ENCODE peak calls at places on chromosome 19, in six cellular contexts. O is lower leg skin, S is gastrocnemius medialis, K is right lobe of liver, L is heart left ventricle, E is uterus. Z is an unnamed sample.

GRCh38 chr19:44071824-44072542 is at the start of gene ZNF284:
- DNase-seq in O (peak), L (peak), K (peak), E (peak), S (peak), Z (peak)

GRCh38 chr19:49340069-49340864 is 5.1 kb downstream of the CD37 start:
- DNase-seq in L (peak), S (no peak), O (peak), E (peak), K (peak), Z (peak)

GRCh38 chr19:45419895-45420294 is 3.8 kb downstream of the ERCC1 start:
- DNase-seq in E (no peak), S (no peak), K (no peak), L (no peak), O (no peak), Z (no peak)

GRCh38 chr19:12126707-12127106 is 13.4 kb downstream of the ZNF20 start:
- DNase-seq in L (no peak), E (no peak), K (no peak), S (no peak), O (no peak), Z (no peak)

GRCh38 chr19:52566121-52566520 is 4.0 kb upstream of the ZNF701 start:
- DNase-seq in L (no peak), S (no peak), K (no peak), O (no peak), E (no peak), Z (no peak)

GRCh38 chr19:7395360-7395781 is 46.6 kb downstream of the ARHGEF18 start:
- DNase-seq in L (no peak), K (no peak), O (no peak), S (no peak), E (no peak), Z (no peak)

GRCh38 chr19:9061879-9062278 is 25.0 kb upstream of the OR1M1 start:
- DNase-seq in E (peak), K (no peak), O (no peak), L (no peak), S (no peak), Z (no peak)

GRCh38 chr19:35665604-35666003 is 713 bp upstream of the UPK1A start:
- DNase-seq in O (no peak), S (no peak), E (no peak), K (no peak), L (no peak), Z (no peak)

GRCh38 chr19:17245535-17245984 is at the start of gene NR2F6:
- DNase-seq in S (no peak), L (no peak), O (no peak), E (no peak), K (no peak), Z (no peak)

GRCh38 chr19:38513762-38514167 is 80.3 kb downstream of the RYR1 start:
- DNase-seq in O (no peak), E (no peak), L (no peak), K (no peak), S (no peak), Z (no peak)

GRCh38 chr19:38736036-38736412 is 8.2 kb downstream of the CAPN12 start:
- DNase-seq in K (peak), O (no peak), S (no peak), L (no peak), E (peak), Z (peak)

GRCh38 chr19:15118248-15118647 is 11.0 kb downstream of the SYDE1 start:
- DNase-seq in K (no peak), E (no peak), L (no peak), S (no peak), O (no peak), Z (no peak)

GRCh38 chr19:31255863-31256600 is 93.2 kb downstream of the TSHZ3 start:
- DNase-seq in O (no peak), E (no peak), L (no peak), S (no peak), K (no peak), Z (no peak)

GRCh38 chr19:4443966-4444764 is 13.4 kb downstream of the UBXN6 start:
- DNase-seq in O (no peak), S (no peak), E (no peak), L (no peak), K (no peak), Z (no peak)

GRCh38 chr19:34263745-34264237 is 9.4 kb downstream of the GARRE1 start:
- DNase-seq in E (no peak), O (no peak), K (no peak), L (no peak), S (no peak), Z (no peak)

GRCh38 chr19:7907544-7907943 is 3.9 kb downstream of the MAP2K7 start:
- DNase-seq in S (no peak), L (no peak), E (no peak), O (no peak), K (no peak), Z (no peak)

GRCh38 chr19:294819-295686 is 3.9 kb upstream of the PLPP2 start:
- DNase-seq in O (peak), L (no peak), S (no peak), K (peak), E (peak), Z (no peak)

GRCh38 chr19:8088752-8089663 is 36.4 kb downstream of the CCL25 start:
- DNase-seq in S (no peak), O (no peak), E (no peak), K (no peak), L (no peak), Z (no peak)

GRCh38 chr19:14632286-14632685 is 42.4 kb downstream of the ADGRE3 start:
- DNase-seq in S (no peak), E (no peak), O (no peak), K (no peak), L (no peak), Z (no peak)

GRCh38 chr19:45162464-45163143 is 1.8 kb upstream of the NKPD1 start:
- DNase-seq in O (peak), K (peak), E (no peak), L (no peak), S (no peak), Z (peak)

GRCh38 chr19:34173145-34173956 is 1.0 kb downstream of the LSM14A start:
- DNase-seq in O (peak), K (peak), L (peak), E (peak), S (no peak), Z (peak)

GRCh38 chr19:57334191-57334590 is 13.9 kb downstream of the ZNF543 start:
- DNase-seq in O (no peak), E (no peak), S (no peak), L (no peak), K (no peak), Z (no peak)

GRCh38 chr19:10713317-10713716 is 4.6 kb upstream of the DNM2 start:
- DNase-seq in L (no peak), S (no peak), K (no peak), O (no peak), E (no peak), Z (no peak)

GRCh38 chr19:28023064-28023463 is 1189.9 kb downstream of the UQCRFS1 start:
- DNase-seq in K (no peak), S (no peak), O (peak), L (no peak), E (no peak), Z (no peak)

GRCh38 chr19:47781590-47782318 is 3.3 kb downstream of the SELENOW start:
- DNase-seq in S (no peak), O (no peak), K (no peak), E (peak), L (peak), Z (peak)

GRCh38 chr19:36225219-36225892 is 10.4 kb downstream of the ZNF146 start:
- DNase-seq in O (no peak), K (no peak), S (no peak), L (no peak), E (no peak), Z (no peak)

GRCh38 chr19:39986643-39987042 is 10.2 kb upstream of the ZNF546 start:
- DNase-seq in E (no peak), O (no peak), K (no peak), L (no peak), S (no peak), Z (no peak)

GRCh38 chr19:35167251-35168119 is 12.9 kb downstream of the FXYD5 start:
- DNase-seq in L (no peak), E (no peak), S (no peak), K (peak), O (peak), Z (no peak)

GRCh38 chr19:3979289-3979673 is 6.0 kb downstream of the EEF2 start:
- DNase-seq in O (no peak), K (peak), E (no peak), S (no peak), L (no peak), Z (no peak)

GRCh38 chr19:51227324-51227723 is 2.4 kb downstream of the CD33 start:
- DNase-seq in L (no peak), K (no peak), O (no peak), S (no peak), E (no peak), Z (no peak)

GRCh38 chr19:1491114-1491848 is at the start of gene REEP6:
- DNase-seq in K (no peak), L (no peak), O (no peak), S (no peak), E (no peak), Z (no peak)
- TF ChIP-seq POLR2A in K (peak), L (peak), O (no peak), S (no peak), E (peak), Z (peak)

DNA sequence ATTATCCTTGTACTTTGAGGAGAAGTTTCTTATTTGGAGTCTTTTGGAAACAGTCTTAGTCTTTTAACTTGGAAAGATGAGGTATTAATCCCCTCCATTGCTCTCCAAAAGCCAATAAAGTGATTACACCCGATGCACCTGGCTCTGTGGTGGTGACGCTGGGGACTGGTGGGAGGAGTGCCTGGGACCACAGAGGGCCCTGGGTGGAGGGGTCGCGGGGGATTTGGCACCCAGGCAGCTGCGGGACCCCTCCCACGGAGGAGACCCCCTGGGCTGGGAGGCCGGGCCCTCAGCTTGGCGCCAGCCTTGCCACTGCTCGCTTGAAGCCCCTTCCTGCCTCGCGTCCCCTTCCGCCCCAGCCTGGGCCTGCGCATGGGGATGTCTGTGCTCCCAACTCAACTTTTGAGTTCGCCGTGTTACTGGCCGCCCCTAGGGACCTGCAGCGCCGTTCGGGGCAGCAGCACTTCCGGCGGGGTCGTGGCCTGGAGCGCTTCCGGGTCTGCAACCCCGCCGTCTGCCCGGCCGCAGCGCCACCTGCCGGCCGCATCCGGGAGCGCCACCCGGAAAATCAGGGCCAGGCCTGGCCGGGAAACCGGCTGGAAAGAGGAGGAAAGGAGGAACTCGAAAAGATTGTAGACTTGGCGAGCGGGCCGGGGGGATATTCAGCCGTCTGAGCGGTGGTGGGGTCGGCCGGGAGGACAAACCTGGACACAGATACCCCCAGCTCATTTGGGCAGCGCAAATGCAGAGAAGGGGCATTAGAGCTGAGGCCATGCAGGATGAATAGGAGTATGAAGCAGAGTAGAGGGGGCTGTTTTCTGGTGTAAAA is 8.4 kb downstream of the PEAK3 start:
- DNase-seq in E (peak), S (no peak), K (peak), O (peak), L (peak), Z (peak)
- H3K4me3 ChIP-seq in E (no peak), S (peak), K (peak), O (no peak), L (no peak), Z (no peak)

GRCh38 chr19:19388568-19389555 is 16.6 kb upstream of the GATAD2A start:
- DNase-seq in S (no peak), O (no peak), E (no peak), K (no peak), L (no peak), Z (no peak)
- TF ChIP-seq POLR2A in S (no peak), O (no peak), E (no peak), K (no peak), L (no peak), Z (no peak)

GRCh38 chr19:55165952-55166529 is 372 bp downstream of the DNAAF3 start:
- DNase-seq in L (peak), S (no peak), K (peak), E (peak), O (no peak), Z (no peak)
- H3K4me3 ChIP-seq in L (peak), S (peak), K (peak), E (no peak), O (no peak), Z (peak)

DNA sequence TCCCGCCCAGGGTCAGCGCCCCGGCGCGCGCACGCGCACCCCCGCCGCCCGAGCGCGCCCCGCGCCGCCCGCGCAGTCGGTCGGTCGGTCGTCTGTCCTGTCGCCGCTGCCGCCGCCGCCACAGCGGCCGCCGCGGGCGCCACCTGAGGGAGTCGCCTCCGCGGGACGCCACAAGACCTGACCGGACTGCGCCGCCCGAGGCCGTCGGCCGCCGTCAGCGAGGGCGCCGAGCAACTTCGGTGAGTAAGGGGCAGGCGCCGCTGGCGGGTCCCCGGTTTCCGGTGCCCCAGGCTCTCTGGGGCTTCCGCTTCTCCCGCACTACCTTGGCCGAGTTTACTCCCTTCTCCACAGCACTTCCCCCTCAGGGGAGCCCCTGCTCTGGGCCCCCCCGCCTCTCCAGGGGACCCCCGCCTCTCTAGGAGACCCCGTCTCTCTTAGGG is 19.6 kb upstream of the GATAD2A start:
- DNase-seq in S (no peak), L (peak), K (no peak), E (peak), O (peak), Z (peak)
- TF ChIP-seq POLR2A in S (peak), L (no peak), K (peak), E (peak), O (no peak), Z (no peak)

DNA sequence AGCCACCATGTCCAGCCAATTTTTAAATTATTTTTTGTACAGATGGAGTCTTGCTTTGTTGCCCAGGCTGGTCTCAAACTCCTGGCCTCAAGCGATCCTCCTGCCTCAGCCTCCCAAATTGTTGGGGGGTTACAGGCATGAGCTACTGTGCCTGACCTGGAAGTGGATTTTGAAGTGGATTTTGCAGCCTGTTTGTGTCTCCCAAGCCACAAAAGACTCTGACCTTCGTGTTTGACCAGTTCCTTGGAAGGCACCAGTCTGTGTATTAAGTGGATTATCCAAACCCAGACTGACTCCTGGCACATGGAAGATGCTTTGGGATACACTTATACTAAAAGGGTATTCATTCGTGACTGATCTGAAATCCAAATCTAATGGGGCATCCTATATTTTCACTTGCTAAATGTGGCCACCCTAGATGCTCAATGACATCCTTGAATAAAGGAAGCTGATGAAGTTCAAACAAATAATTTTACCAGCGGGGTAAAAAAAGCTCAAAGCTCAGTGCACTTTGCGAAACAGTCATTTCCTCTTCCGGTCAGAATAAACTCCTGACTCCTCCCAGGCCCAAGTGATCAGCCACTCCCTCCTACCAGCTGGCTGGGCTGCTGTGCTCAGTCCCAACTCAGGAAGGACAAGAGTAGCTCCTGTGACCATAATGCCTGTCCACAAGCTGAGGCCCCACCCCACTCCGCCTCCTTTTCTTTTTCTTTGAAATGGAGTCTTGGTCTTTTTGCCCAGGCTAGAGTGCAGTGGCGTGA is 32.6 kb upstream of the GATAD2A start:
- DNase-seq in O (no peak), E (peak), K (peak), S (peak), L (peak), Z (no peak)
- H3K4me3 ChIP-seq in O (no peak), E (no peak), K (no peak), S (no peak), L (no peak), Z (no peak)

Z was measured in prostate gland.